ENCODE peak calls at places on chromosomes 11 and 22, in six cellular contexts. R, Z, D, L, H and F are unnamed samples.

GRCh38 chr22:22674473-22674872 is 30.1 kb downstream of the GGTLC2 start:
- DNase-seq in R (no peak), Z (no peak), D (no peak), L (no peak), H (no peak), F (no peak)

GRCh38 chr11:73009972-73010371 is 132.1 kb downstream of the FCHSD2 start:
- DNase-seq in R (no peak), Z (no peak), D (no peak), L (no peak), H (no peak), F (no peak)

GRCh38 chr11:74952752-74953151 is 3.7 kb downstream of the SPCS2 start:
- DNase-seq in R (no peak), Z (no peak), D (no peak), L (no peak), H (no peak), F (no peak)

GRCh38 chr11:121699801-121700200 is 247.0 kb upstream of the SORL1-AS1 start:
- DNase-seq in R (no peak), Z (no peak), D (no peak), L (no peak), H (no peak), F (no peak)

GRCh38 chr11:47130541-47130940 is 46.1 kb downstream of the ARFGAP2 start:
- DNase-seq in R (peak), Z (no peak), D (peak), L (no peak), H (peak), F (no peak)

GRCh38 chr22:23397008-23397617 is 183.0 kb downstream of the IGLL1 start:
- DNase-seq in R (no peak), Z (peak), D (no peak), L (no peak), H (no peak), F (no peak)

GRCh38 chr22:24090581-24090980 is 79.5 kb downstream of the CABIN1 start:
- DNase-seq in R (no peak), Z (peak), D (no peak), L (no peak), H (no peak), F (peak)

GRCh38 chr11:2115308-2115707 is 23.9 kb downstream of the IGF2 start:
- DNase-seq in R (no peak), Z (no peak), D (no peak), L (no peak), H (no peak), F (no peak)

GRCh38 chr11:115422013-115422697 is 82.1 kb downstream of the CADM1 start:
- DNase-seq in R (no peak), Z (no peak), D (peak), L (no peak), H (peak), F (no peak)

GRCh38 chr11:32752001-32752400 is 42.5 kb downstream of the CCDC73 start:
- DNase-seq in R (no peak), Z (no peak), D (no peak), L (no peak), H (no peak), F (no peak)

GRCh38 chr11:62752994-62753735 is 795 bp downstream of the ZBTB3 start:
- DNase-seq in R (no peak), Z (no peak), D (no peak), L (no peak), H (no peak), F (no peak)
- H3K4me3 ChIP-seq in R (peak), Z (peak), D (peak), L (peak), H (no peak), F (peak)

DNA sequence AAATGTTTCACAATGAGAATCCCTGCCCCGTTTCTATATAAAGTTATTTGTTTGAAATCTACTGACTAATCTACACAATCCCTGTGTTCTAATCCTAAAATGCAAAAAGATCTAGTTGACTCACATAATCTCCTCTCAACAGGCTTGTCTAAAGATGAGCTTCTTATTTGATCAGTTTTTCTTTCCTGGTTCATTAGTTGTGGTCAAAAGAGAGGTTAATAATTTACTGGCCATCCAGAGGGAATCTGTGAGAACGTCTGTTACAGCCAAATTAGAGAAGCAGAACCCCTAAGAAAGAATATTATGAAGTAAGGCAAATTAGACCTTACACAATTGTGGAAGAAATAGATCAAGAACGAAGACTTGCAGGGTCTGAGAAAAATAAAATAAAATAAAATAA is 173.7 kb upstream of the ANO3 start:
- DNase-seq in R (no peak), Z (no peak), D (no peak), L (no peak), H (no peak), F (no peak)
- H3K4me3 ChIP-seq in R (no peak), Z (no peak), D (no peak), L (no peak), H (no peak), F (no peak)

GRCh38 chr11:57639321-57640067 is 10.2 kb downstream of the YPEL4 start:
- DNase-seq in R (no peak), Z (no peak), D (peak), L (peak), H (peak), F (peak)
- H3K4me3 ChIP-seq in R (peak), Z (peak), D (peak), L (peak), H (peak), F (peak)

GRCh38 chr11:61829806-61830205 is 1.7 kb downstream of the FADS2 start:
- DNase-seq in R (no peak), Z (no peak), D (no peak), L (no peak), H (no peak), F (no peak)
- H3K4me3 ChIP-seq in R (peak), Z (peak), D (peak), L (peak), H (peak), F (no peak)

GRCh38 chr11:128684582-128685382 is 9.1 kb upstream of the FLI1 start:
- DNase-seq in R (no peak), Z (no peak), D (peak), L (no peak), H (peak), F (no peak)
- H3K4me3 ChIP-seq in R (no peak), Z (peak), D (peak), L (no peak), H (no peak), F (no peak)

DNA sequence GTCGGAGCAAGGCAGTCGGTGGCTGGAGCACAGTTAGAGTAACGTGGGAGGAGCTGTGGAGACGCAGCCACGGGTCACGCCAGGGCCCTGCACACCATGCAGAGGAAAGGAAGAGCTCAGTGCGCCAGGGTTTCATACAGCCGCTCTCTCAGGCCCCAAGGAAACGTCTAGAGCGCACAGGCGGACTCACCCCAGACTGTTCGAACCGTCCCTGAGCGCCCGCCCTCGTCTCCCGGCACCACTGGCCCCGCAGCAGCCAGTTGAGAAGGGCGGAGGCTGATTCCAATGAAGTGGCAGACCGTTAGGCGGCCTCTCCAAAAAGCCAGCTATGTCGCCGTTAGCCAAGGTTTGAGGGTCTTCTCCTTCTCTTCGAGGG is 483 bp upstream of the HYLS1 start:
- DNase-seq in R (peak), Z (peak), D (peak), L (no peak), H (no peak), F (peak)
- H3K4me3 ChIP-seq in R (peak), Z (peak), D (peak), L (no peak), H (no peak), F (peak)

GRCh38 chr22:49970528-49971231 is 10.1 kb downstream of the PIM3 start:
- DNase-seq in R (peak), Z (peak), D (peak), L (peak), H (peak), F (peak)
- H3K4me3 ChIP-seq in R (peak), Z (peak), D (peak), L (peak), H (no peak), F (peak)